ENCODE peak calls at places on chromosome 17, in six cellular contexts. S is HepG2, G is K562, Z is GM23338, V is upper lobe of left lung, J is Panc1. D is an unnamed sample.

GRCh38 chr17:64202683-64203430 is 60.2 kb downstream of the TEX2 start:
- ATAC-seq in S (peak; percentile 85), G (peak; percentile 51), Z (peak; percentile 23), V (no peak), J (no peak), D (no peak)

GRCh38 chr17:63150994-63151464 is 185.0 kb downstream of the TANC2 start:
- ATAC-seq in V (peak; percentile 36), Z (peak; percentile 72), J (no peak), S (no peak), G (no peak), D (no peak)

GRCh38 chr17:66942453-66943264 is 21.8 kb upstream of the CACNG4 start:
- ATAC-seq in V (no peak), Z (no peak), J (peak; percentile 15), S (peak; percentile 76), G (peak; percentile 29), D (no peak)

GRCh38 chr17:44115585-44116415 is 7.6 kb downstream of the HDAC5 start:
- ATAC-seq in V (no peak), G (peak; percentile 66), Z (peak; percentile 12), J (no peak), S (peak; percentile 16), D (no peak)

GRCh38 chr17:7060165-7060890 is 16.4 kb upstream of the SLC16A11 start:
- ATAC-seq in Z (no peak), S (no peak), J (peak; percentile 90), G (no peak), V (no peak), D (no peak)

GRCh38 chr17:39391448-39391847 is 10.0 kb downstream of the FBXL20 start:
- ATAC-seq in Z (no peak), G (no peak), V (no peak), J (no peak), S (no peak), D (no peak)

GRCh38 chr17:78940708-78941107 is 15.5 kb upstream of the TIMP2 start:
- ATAC-seq in V (no peak), J (no peak), Z (peak; percentile 94), S (peak; percentile 70), G (no peak), D (no peak)

GRCh38 chr17:10096556-10096955 is 101.8 kb downstream of the GAS7 start:
- ATAC-seq in J (no peak), Z (no peak), G (no peak), S (no peak), V (no peak), D (no peak)

GRCh38 chr17:15649861-15650391 is 30.4 kb upstream of the FBXW10B start:
- ATAC-seq in V (no peak), G (no peak), J (no peak), S (no peak), Z (no peak), D (no peak)

GRCh38 chr17:74757931-74758845 is 9.8 kb downstream of the NHERF1 start:
- ATAC-seq in V (peak; percentile 38), S (peak; percentile 1), Z (no peak), G (no peak), J (no peak), D (peak; percentile 37)

GRCh38 chr17:81207610-81208581 is 14.9 kb downstream of the CEP131 start:
- ATAC-seq in J (no peak), S (no peak), Z (no peak), G (no peak), V (no peak), D (no peak)

GRCh38 chr17:81931557-81932332 is 4.2 kb upstream of the MAFG start:
- ATAC-seq in S (no peak), J (no peak), V (no peak), G (peak; percentile 26), Z (no peak), D (no peak)

GRCh38 chr17:67027031-67027628 is 17.2 kb upstream of the CACNG1 start:
- ATAC-seq in V (no peak), J (peak; percentile 33), S (no peak), G (no peak), Z (no peak), D (no peak)

GRCh38 chr17:50132104-50132794 is 2.3 kb upstream of the SAMD14 start:
- ATAC-seq in S (peak; percentile 11), Z (no peak), G (no peak), V (no peak), J (no peak), D (no peak)
- H3K4me1 ChIP-seq in S (peaks cover 53% of the 10 kb centered on the region), Z (peaks cover 36% of the 10 kb centered on the region), G (peaks cover 34% of the 10 kb centered on the region), V (peaks cover 26% of the 10 kb centered on the region), J (peaks cover 26% of the 10 kb centered on the region), D (peaks cover 33% of the 10 kb centered on the region)

GRCh38 chr17:59786213-59786535 is 78.7 kb downstream of the VMP1 start:
- ATAC-seq in V (no peak), G (no peak), S (no peak), Z (peak; percentile 12), J (no peak), D (no peak)
- H3K4me3 ChIP-seq in V (peak overlapping the region; percentile 20), G (peak overlapping the region; percentile 3), S (peak overlapping the region; percentile 51), Z (no peak overlapping the region), J (no peak overlapping the region), D (no peak overlapping the region)

DNA sequence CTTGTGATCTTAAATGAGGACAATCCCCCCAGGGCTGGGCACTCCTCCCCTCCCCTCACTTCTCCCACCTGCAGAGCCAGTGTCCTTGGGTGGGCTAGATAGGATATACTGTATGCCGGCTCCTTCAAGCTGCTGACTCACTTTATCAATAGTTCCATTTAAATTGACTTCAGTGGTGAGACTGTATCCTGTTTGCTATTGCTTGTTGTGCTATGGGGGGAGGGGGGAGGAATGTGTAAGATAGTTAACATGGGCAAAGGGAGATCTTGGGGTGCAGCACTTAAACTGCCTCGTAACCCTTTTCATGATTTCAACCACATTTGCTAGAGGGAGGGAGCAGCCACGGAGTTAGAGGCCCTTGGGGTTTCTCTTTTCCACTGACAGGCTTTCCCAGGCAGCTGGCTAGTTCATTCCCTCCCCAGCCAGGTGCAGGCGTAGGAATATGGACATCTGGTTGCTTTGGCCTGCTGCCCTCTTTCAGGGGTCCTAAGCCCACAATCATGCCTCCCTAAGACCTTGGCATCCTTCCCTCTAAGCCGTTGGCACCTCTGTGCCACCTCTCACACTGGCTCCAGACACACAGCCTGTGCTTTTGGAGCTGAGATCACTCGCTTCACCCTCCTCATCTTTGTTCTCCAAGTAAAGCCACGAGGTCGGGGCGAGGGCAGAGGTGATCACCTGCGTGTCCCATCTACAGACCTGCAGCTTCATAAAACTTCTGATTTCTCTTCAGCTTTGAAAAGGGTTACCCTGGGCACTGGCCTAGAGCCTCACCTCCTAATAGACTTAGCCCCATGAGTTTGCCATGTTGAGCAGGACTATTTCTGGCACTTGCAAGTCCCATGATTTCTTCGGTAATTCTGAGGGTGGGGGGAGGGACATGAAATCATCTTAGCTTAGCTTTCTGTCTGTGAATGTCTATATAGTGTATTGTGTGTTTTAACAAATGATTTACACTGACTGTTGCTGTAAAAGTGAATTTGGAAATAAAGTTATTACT is 28.6 kb downstream of the STH start:
- ATAC-seq in G (no peak), J (no peak), V (no peak), S (no peak), Z (peak; percentile 4), D (no peak)
- TF ChIP-seq POLR2AphosphoS5 in G (no peak), J (peak; percentile 10), V (no peak), S (no peak), Z (no peak), D (no peak)

GRCh38 chr17:76268015-76268749 is 3.0 kb downstream of the UBALD2 start:
- ATAC-seq in Z (peak; percentile 0), G (peak; percentile 25), J (no peak), S (no peak), V (peak; percentile 46), D (peak; percentile 19)
- H3K4me1 ChIP-seq in Z (peaks cover 32% of the 10 kb centered on the region), G (peaks cover 67% of the 10 kb centered on the region), J (peaks cover 46% of the 10 kb centered on the region), S (peaks cover 61% of the 10 kb centered on the region), V (peaks cover 79% of the 10 kb centered on the region), D (peaks cover 85% of the 10 kb centered on the region)

GRCh38 chr17:68794636-68795503 is 160.3 kb downstream of the ABCA8 start:
- ATAC-seq in Z (no peak), G (no peak), S (no peak), J (no peak), V (peak; percentile 58), D (peak; percentile 39)
- H3K4me3 ChIP-seq in Z (no peak overlapping the region), G (no peak overlapping the region), S (no peak overlapping the region), J (no peak overlapping the region), V (peak overlapping the region; percentile 15), D (no peak overlapping the region)

DNA sequence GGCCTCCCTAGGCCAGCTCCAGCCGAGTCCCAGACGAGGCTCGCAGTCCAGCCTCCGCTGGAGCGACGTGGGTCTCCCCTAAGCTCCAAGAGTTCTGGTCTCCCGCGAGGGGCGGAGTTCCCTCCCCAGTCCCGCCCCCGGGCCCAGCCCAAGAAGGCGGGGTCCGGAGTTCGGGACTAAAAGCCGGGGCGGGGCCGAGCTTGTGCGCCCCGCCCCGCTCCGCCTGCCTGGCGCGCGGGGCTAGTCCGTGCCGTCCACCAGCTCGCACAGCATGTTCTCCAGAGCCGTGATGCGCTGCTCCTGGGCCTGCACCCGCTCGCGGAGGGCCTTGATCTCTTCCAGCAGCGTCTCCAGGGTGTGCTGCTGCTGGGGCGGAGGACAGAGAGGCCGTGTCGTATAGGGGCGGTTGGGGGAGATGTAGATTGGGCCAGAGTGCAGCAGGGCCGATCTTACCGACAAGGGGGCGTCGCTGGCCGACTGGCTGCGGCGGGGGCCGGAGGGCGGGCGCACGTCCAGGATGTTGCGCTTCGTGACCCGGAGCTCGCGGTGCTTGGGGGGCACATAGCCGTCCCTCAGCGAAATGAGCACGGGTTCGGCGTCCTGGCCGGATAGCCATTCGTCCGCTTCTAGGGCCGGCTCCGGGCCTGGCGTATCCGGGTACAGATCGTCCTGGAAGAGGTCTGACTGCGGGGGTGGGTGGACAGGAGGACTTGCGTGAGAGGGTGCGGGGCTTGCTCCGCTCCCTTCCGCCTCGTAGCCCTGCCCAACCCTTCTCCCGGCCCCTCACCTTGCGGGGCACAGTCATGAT is 7.0 kb downstream of the CORO6 start:
- ATAC-seq in V (peak; percentile 88), S (peak; percentile 60), Z (peak; percentile 22), J (peak; percentile 83), G (peak; percentile 93), D (peak; percentile 77)
- TF ChIP-seq POLR2AphosphoS5 in V (peak; percentile 67), S (no peak), Z (no peak), J (no peak), G (no peak), D (peak; percentile 55)

GRCh38 chr17:61827649-61828395 is 35.5 kb downstream of the BRIP1 start:
- ATAC-seq in J (no peak), G (no peak), S (no peak), Z (no peak), V (no peak), D (no peak)
- H3K4me1 ChIP-seq in J (no peaks in the 10 kb centered on the region), G (no peaks in the 10 kb centered on the region), S (no peaks in the 10 kb centered on the region), Z (no peaks in the 10 kb centered on the region), V (no peaks in the 10 kb centered on the region), D (no peaks in the 10 kb centered on the region)